ENCODE peak calls at places on chromosomes 6 and 20, in ten cellular contexts. H is heart right ventricle; A is PC-3; X is WTC11; B is IMR-90; E is HL-60; S is SK-N-SH; M is LNCaP clone FGC; C is glutamatergic neuron; Q is CD4-positive, alpha-beta T cell. N is an unnamed sample.

GRCh38 chr6:135904666-135905065 is 53.2 kb downstream of the PDE7B start:
- DNase-seq in E (no peak), B (peak), A (peak), H (no peak), X (no peak), Q (no peak), C (no peak), M (no peak), S (no peak), N (no peak)

GRCh38 chr6:161137839-161138544 is 135.9 kb downstream of the AGPAT4 start:
- DNase-seq in E (no peak), A (peak), M (no peak), Q (no peak), S (no peak), C (no peak), X (no peak), H (no peak), B (peak), N (no peak)

GRCh38 chr6:157265186-157265585 is 58.1 kb downstream of the TMEM242 start:
- DNase-seq in E (no peak), A (no peak), Q (no peak), B (no peak), C (no peak), S (no peak), X (no peak), M (no peak), H (no peak), N (no peak)

GRCh38 chr6:166802437-166802836 is 153.9 kb downstream of the RNASET2 start:
- DNase-seq in C (no peak), E (no peak), H (no peak), S (no peak), B (no peak), M (no peak), X (no peak), A (no peak), Q (no peak), N (no peak)

GRCh38 chr20:38168791-38169589 is 3.9 kb upstream of the TGM2 start:
- DNase-seq in E (no peak), M (no peak), X (no peak), A (peak), H (no peak), S (no peak), Q (no peak), B (no peak), C (no peak), N (no peak)

GRCh38 chr6:105844275-105844848 is 241.8 kb upstream of the PRDM1 start:
- DNase-seq in A (no peak), H (peak), Q (no peak), C (no peak), B (peak), M (no peak), X (peak), S (no peak), E (no peak), N (no peak)

GRCh38 chr6:155404937-155405336 is 50.7 kb downstream of the NOX3 start:
- DNase-seq in M (no peak), C (no peak), X (no peak), A (no peak), B (no peak), Q (no peak), E (no peak), S (no peak), H (no peak), N (no peak)

GRCh38 chr6:402901-403658 is 11.5 kb downstream of the IRF4 start:
- DNase-seq in E (no peak), M (no peak), Q (peak), B (no peak), A (peak), S (no peak), X (no peak), C (no peak), H (no peak), N (no peak)

GRCh38 chr6:54647301-54647664 is 199.3 kb upstream of the FAM83B start:
- DNase-seq in S (no peak), Q (no peak), A (no peak), B (no peak), M (no peak), X (no peak), C (no peak), H (no peak), E (no peak), N (no peak)

GRCh38 chr6:143234686-143235085 is 174.0 kb downstream of the AIG1 start:
- DNase-seq in H (no peak), B (no peak), E (no peak), A (peak), S (no peak), X (no peak), C (no peak), M (no peak), Q (no peak), N (no peak)

GRCh38 chr6:110708295-110708965 is 106.8 kb downstream of the CDK19 start:
- DNase-seq in H (no peak), E (no peak), C (no peak), Q (no peak), S (no peak), X (no peak), A (no peak), B (peak), M (no peak), N (no peak)

GRCh38 chr6:42368156-42368555 is 83.6 kb downstream of the TRERF1 start:
- DNase-seq in B (no peak), M (no peak), S (no peak), E (no peak), Q (peak), H (no peak), X (no peak), A (no peak), C (no peak), N (no peak)

GRCh38 chr6:1164600-1164999 is 147.3 kb upstream of the FOXQ1 start:
- DNase-seq in M (no peak), S (no peak), A (no peak), C (no peak), X (no peak), Q (no peak), B (no peak), H (no peak), E (no peak), N (no peak)

GRCh38 chr6:21264288-21264818 is 329.2 kb upstream of the SOX4 start:
- DNase-seq in Q (no peak), H (no peak), C (no peak), M (peak), A (peak), S (peak), E (no peak), X (no peak), B (no peak), N (no peak)

GRCh38 chr6:117776441-117776840 is 101.2 kb downstream of the NUS1 start:
- DNase-seq in C (no peak), X (no peak), H (no peak), E (no peak), B (peak), Q (no peak), S (no peak), A (no peak), M (no peak), N (no peak)

GRCh38 chr20:1943267-1944002 is 48.2 kb downstream of the SIRPA start:
- DNase-seq in A (peak), M (no peak), E (no peak), B (no peak), X (no peak), H (no peak), Q (no peak), C (no peak), S (no peak), N (no peak)

GRCh38 chr20:53576586-53577318 is 16.9 kb downstream of the ZNF217 start:
- DNase-seq in C (no peak), H (no peak), X (no peak), S (no peak), E (no peak), M (no peak), Q (no peak), B (no peak), A (no peak), N (no peak)

GRCh38 chr6:41626917-41627316 is 11.4 kb upstream of the MDFI start:
- DNase-seq in B (no peak), C (no peak), Q (no peak), A (no peak), M (no peak), E (no peak), X (no peak), S (no peak), H (no peak), N (no peak)

GRCh38 chr6:33958208-33958862 is 154.5 kb upstream of the MLN start:
- DNase-seq in A (peak), B (no peak), M (no peak), S (peak), C (peak), X (peak), H (no peak), E (no peak), Q (no peak), N (no peak)
- TF ChIP-seq CTCF in A (peak), B (no peak), M (peak), S (peak), C (peak), X (peak), H (no peak), E (no peak), Q (peak), N (no peak)

DNA sequence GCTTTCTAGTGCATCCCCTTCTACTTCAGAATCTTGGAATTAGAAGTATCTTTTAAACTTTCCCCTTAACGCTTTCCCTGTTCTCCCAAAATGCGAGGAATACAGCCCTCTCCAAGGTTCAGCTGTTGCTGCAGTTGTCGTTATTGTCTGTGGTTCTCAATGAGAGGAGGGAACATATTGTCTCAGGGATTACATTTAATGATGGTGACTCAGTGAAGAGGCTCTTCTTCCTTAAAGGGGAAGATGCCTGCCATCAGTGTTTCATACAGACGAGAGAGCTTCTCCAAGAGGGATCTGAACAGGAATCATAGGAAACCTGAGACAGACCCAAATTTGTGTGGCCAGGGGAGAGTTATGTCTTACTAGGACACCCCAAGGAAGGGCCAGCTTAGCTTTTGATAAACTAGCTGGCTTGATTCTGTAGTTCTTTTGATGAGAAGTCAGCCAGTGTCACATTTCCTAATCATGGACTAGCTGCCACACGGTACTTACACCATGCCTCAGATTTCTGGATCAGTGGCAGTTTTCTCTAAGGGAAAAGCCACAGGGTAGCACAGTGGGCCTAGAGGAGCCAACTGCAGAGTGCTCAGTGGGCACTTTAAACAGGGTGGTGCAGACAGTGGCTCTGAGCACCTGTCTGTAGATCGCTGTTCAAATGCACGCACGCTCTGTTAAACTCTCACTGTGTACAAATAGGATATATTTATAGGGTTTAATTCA is 59.7 kb upstream of the TMEM181 start:
- DNase-seq in H (no peak), S (no peak), C (no peak), M (no peak), B (peak), Q (no peak), E (no peak), X (no peak), A (peak), N (no peak)
- TF ChIP-seq CTCF in H (no peak), S (no peak), C (no peak), M (no peak), B (no peak), Q (no peak), E (no peak), X (no peak), A (no peak), N (no peak)

DNA sequence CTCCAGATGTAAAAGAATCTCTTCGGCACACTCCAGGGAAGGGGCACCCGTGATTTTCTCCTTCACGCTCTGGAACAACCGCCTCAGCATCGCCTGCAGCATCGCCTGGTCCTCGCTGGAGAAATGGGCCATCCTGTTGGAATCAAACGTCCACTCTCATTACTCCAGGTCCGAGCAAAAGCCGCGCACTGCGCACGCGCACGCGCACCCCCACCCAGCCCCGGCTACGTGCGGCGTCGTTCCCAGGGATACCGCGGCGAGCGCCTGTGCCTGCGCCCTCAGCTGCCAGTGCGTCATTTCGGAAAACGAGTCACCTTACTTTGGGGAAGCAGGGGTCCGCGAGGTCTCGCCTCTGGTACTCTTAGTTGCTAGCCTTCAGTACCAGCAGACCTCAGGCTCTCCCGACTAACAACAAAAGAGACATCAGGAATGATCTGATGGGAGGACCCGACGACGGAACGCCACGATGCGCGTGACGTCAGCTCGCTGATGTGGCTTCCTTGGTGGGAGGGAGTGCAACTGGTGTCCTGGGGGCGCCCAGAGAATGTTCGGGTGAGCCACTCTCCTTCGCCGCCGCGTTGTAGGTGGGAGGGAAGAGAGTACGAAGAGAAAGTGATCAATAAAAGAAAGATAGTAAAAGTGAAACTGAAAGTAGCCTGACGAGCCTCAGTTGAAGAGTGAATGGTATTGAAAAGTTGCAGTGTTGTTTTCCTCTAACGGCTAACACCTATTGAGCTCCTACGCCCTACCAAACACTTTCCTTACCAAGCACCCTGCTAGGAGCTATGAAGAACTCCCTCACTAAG is at the start of gene TBC1D32:
- DNase-seq in H (peak), Q (peak), X (peak), A (peak), E (peak), S (peak), M (peak), C (peak), B (peak), N (peak)
- TF ChIP-seq CTCF in H (no peak), Q (no peak), X (no peak), A (no peak), E (no peak), S (no peak), M (no peak), C (no peak), B (no peak), N (no peak)

DNA sequence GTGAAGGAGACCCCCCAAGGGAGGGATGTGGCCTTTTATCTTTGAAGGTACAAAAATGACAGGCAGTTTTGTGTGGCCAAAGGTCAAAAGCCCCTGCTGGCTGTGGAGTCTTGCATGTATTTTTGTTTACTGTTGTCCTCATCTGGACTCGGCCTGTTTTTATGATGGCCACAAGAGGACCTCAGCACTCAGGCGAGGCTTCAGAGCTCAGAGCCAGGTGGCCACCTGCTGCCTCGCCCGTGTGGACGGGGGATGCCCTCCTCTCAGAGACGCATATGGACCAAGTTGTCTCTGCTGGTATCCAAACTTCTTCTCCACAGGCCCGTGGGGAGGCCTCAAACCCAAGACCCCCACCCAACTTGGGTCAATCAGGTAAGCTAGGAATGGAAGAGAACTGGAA is 118.2 kb downstream of the DACT2 start:
- DNase-seq in S (no peak), H (no peak), E (no peak), B (no peak), M (peak), X (peak), Q (no peak), A (no peak), C (no peak), N (no peak)
- TF ChIP-seq CTCF in S (no peak), H (no peak), E (no peak), B (no peak), M (peak), X (peak), Q (no peak), A (peak), C (no peak), N (no peak)

GRCh38 chr6:30893001-30893591 is 8.8 kb downstream of the DDR1 start:
- DNase-seq in C (no peak), A (no peak), H (no peak), Q (no peak), X (no peak), E (no peak), B (no peak), S (peak), M (no peak), N (no peak)
- TF ChIP-seq CTCF in C (peak), A (peak), H (no peak), Q (no peak), X (peak), E (no peak), B (peak), S (peak), M (no peak), N (no peak)

DNA sequence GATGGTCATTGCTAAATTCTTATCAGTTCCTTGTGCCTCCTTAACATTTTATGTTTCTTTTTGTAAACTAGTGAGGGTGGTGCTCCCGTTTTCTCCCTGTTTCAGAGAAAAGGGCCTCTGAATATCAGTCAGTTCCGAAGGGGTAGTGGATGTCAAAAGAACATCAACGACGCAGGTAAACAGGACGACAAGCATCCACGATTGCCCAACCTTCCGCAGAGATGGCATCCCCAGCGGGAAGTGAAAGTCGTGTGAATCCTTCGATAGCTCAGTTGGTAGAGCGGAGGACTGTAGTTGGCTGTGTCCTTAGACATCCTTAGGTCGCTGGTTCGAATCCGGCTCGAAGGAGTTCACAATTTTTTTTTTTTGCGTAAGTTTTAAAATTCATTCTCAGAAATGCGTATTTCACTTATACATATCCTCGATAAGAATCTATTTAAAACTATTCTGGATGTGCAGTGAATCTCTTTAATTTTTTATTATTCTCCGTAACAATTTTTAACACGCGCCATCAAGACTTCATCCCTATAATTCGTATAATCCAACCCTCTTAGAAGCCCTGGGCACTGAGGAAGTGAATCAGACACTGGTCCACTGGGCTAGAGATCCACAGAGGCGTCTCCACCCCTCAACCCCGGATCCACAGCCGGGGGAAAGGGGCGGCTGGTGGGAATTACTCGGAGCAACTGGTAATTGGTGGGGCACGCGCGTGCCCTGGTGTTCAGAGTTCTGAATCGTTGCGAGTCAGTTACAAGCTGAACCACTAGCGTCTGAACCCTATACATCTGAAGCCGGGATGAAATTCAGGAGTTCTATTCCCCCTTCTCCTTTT is 27.9 kb upstream of the ABT1 start:
- DNase-seq in M (peak), A (peak), B (peak), S (peak), X (peak), E (peak), C (peak), H (peak), Q (peak), N (peak)
- TF ChIP-seq CTCF in M (no peak), A (peak), B (peak), S (peak), X (no peak), E (no peak), C (no peak), H (no peak), Q (peak), N (no peak)

DNA sequence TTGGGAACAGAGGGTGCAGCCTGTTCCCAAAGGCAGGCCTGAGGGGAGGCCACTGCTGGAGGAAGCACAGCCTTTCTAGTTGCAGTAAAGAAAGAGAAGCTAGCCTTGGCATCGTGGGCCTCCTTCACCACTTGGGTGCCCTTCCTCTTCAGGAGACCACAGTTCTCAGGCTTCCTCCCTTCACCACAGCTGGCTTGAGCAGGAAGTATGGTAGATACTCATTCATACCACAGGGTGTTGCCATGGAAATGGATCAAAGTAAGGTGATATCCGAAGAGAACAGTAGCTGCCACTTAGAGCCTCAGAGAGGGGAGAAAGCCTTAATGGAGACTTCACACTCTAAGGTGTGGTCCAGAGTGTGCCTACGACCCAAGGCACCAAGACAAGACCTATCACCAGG is 120.4 kb upstream of the RIPOR2 start:
- DNase-seq in M (no peak), A (no peak), E (peak), Q (peak), H (no peak), X (no peak), C (no peak), S (no peak), B (no peak), N (no peak)
- TF ChIP-seq CTCF in M (no peak), A (no peak), E (no peak), Q (no peak), H (no peak), X (no peak), C (no peak), S (no peak), B (no peak), N (no peak)